ENCODE peak calls at places on chromosomes 7 and 10, in seven cellular contexts. S is Peyer's patch, Y is epithelial cell of esophagus, V is AG04450, K is IMR-90, L is HAP-1, B is bronchial epithelial cell. T is an unnamed sample.

GRCh38 chr10:112375721-112376577 is 2.0 kb downstream of the ACSL5 start:
- DNase-seq in S (peak; percentile 78), Y (peak; percentile 18), V (no peak), K (peak; percentile 49), L (no peak), B (no peak), T (no peak)

GRCh38 chr10:127441350-127442219 is 107.5 kb upstream of the NPS start:
- DNase-seq in S (no peak), Y (no peak), V (no peak), K (no peak), L (no peak), B (no peak), T (no peak)

GRCh38 chr10:132408367-132408781 is 11.4 kb downstream of the PWWP2B start:
- DNase-seq in S (peak; percentile 69), Y (peak; percentile 43), V (no peak), K (no peak), L (no peak), B (no peak), T (no peak)

GRCh38 chr7:140058517-140058916 is 4.2 kb downstream of the PARP12 start:
- DNase-seq in S (no peak), Y (no peak), V (no peak), K (no peak), L (no peak), B (no peak), T (no peak)

GRCh38 chr10:94123253-94123995 is 129.7 kb downstream of the PLCE1 start:
- DNase-seq in S (no peak), Y (peak; percentile 84), V (peak; percentile 83), K (peak; percentile 93), L (no peak), B (peak; percentile 86), T (no peak)

GRCh38 chr7:113828581-113828980 is 90.2 kb downstream of the PPP1R3A start:
- DNase-seq in S (no peak), Y (no peak), V (no peak), K (no peak), L (no peak), B (no peak), T (no peak)

GRCh38 chr10:111968624-111969023 is 214.9 kb downstream of the GPAM start:
- DNase-seq in S (no peak), Y (no peak), V (no peak), K (no peak), L (no peak), B (no peak), T (no peak)

GRCh38 chr7:2537981-2538851 is 17.1 kb downstream of the BRAT1 start:
- DNase-seq in S (peak; percentile 46), Y (no peak), V (no peak), K (no peak), L (no peak), B (no peak), T (no peak)

GRCh38 chr10:43304687-43305333 is 37.9 kb upstream of the RASGEF1A start:
- DNase-seq in S (peak; percentile 88), Y (peak; percentile 36), V (no peak), K (peak; percentile 8), L (peak; percentile 79), B (peak; percentile 13), T (no peak)

GRCh38 chr10:92575961-92576360 is 2.1 kb upstream of the IDE start:
- DNase-seq in S (no peak), Y (peak; percentile 87), V (no peak), K (peak; percentile 53), L (no peak), B (peak; percentile 88), T (no peak)

GRCh38 chr10:29068302-29068701 is 220.6 kb upstream of the LYZL1 start:
- DNase-seq in S (no peak), Y (no peak), V (no peak), K (no peak), L (peak; percentile 18), B (no peak), T (no peak)

GRCh38 chr10:356452-356851 is 221.2 kb downstream of the ZMYND11 start:
- DNase-seq in S (no peak), Y (no peak), V (no peak), K (no peak), L (no peak), B (no peak), T (no peak)

GRCh38 chr10:87038786-87039185 is 18.7 kb downstream of the FAM25A start:
- DNase-seq in S (peak; percentile 78), Y (peak; percentile 86), V (no peak), K (no peak), L (no peak), B (peak; percentile 74), T (no peak)

GRCh38 chr10:30963994-30964930 is 67.4 kb downstream of the ZNF438 start:
- DNase-seq in S (no peak), Y (no peak), V (no peak), K (no peak), L (no peak), B (no peak), T (no peak)

GRCh38 chr7:30859940-30860623 is 51.6 kb upstream of the AQP1 start:
- DNase-seq in S (no peak), Y (no peak), V (no peak), K (no peak), L (no peak), B (no peak), T (no peak)

GRCh38 chr7:29038463-29038862 is 80.3 kb upstream of the TRIL start:
- DNase-seq in S (no peak), Y (peak; percentile 7), V (no peak), K (no peak), L (no peak), B (no peak), T (no peak)

GRCh38 chr10:86795353-86795752 is 38.9 kb downstream of the BMPR1A start:
- DNase-seq in S (no peak), Y (peak; percentile 53), V (peak; percentile 51), K (peak; percentile 89), L (peak; percentile 47), B (peak; percentile 54), T (peak; percentile 57)

GRCh38 chr7:69934475-69934903 is 336.2 kb downstream of the AUTS2 start:
- DNase-seq in S (no peak), Y (no peak), V (no peak), K (no peak), L (peak; percentile 54), B (no peak), T (no peak)

GRCh38 chr10:12194752-12195271 is 879 bp downstream of the NUDT5 start:
- DNase-seq in S (peak; percentile 63), Y (peak; percentile 44), V (no peak), K (peak; percentile 31), L (peak; percentile 46), B (peak; percentile 23), T (no peak)

GRCh38 chr10:48523212-48523819 is 81.6 kb downstream of the ARHGAP22 start:
- DNase-seq in S (peak; percentile 38), Y (peak; percentile 42), V (peak; percentile 89), K (peak; percentile 98), L (no peak), B (peak; percentile 18), T (no peak)

DNA sequence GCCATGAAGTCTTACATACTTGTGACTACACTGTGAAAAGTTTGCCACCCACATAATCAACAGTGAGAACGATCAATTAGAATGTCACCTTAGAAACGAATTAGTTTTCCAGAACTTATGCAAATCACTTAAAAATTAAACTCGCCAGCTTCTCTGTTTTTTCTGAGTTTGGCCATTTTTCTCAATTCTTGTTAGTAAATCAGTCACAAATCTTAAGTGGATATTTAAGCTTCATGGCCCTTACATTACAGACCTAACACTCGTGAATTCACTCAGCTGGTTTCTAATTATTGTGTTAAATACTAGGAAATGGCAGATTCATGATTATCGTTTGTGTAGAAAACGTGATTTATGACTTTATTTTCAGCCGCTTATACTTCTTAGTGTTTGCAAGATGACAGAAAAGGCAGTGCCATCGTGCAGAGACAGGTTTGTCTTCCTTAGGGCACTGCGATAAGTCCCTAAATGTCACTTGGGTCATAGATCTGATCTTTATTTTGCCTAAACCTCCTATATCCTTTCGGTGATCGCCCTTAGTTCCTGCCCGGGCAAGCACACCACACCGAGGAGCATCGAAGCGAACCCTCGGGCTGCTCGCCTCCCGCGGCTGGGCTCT is 605 bp upstream of the CELF2 start:
- DNase-seq in S (no peak), Y (peak; percentile 39), V (no peak), K (no peak), L (no peak), B (peak; percentile 18), T (no peak)
- H3K4me3 ChIP-seq in S (peak overlapping the region; percentile 85), Y (peak overlapping the region; percentile 40), V (peak overlapping the region; percentile 57), K (peak overlapping the region; percentile 87), L (peak overlapping the region; percentile 37), B (peak overlapping the region; percentile 60), T (no peak overlapping the region)

DNA sequence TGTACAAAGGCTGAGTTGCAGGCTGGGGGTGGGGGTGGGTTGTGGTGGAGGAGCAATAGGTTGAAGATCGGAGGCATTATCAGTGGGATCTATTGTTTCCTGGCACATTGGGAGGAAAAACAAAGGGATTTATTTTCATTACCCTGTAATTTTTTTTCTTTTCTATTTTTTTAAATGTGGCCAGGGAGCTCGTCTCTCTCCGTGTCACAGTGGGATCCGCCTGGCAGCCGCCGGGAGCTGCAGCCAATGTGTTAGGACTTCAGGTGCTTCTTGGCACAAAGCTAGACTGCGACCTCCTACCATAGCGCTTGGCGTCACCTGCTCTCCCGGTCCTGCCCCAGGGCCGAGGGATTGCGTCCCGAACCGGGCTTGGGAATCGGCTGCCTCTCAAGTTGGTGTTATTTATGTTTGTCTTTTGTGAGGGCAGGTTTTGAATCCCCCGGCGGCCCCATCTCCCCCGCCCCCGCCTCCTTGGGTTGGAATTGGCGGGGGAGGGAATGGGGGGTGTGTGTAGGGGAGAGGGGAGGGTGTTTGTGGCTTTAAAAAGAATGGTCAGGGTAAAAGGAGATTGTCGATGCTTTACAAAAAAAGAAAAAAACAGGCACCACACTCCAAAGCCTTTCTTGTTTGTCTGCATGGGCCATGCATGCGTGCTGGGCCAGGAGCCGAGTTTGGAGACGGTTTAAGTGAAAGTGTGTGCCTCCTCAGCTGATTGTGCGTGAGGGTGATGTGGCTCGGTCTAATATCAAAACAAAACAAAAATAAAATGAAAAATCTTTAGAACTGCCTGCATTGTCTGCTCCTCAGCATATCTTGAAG is 1.0 kb downstream of the PPP1R9A start:
- DNase-seq in S (peak; percentile 49), Y (no peak), V (no peak), K (no peak), L (peak; percentile 86), B (no peak), T (no peak)
- H3K4me3 ChIP-seq in S (peak overlapping the region; percentile 61), Y (peak overlapping the region; percentile 27), V (peak overlapping the region; percentile 37), K (peak overlapping the region; percentile 16), L (peak overlapping the region; percentile 43), B (peak overlapping the region; percentile 35), T (peak overlapping the region; percentile 93)

DNA sequence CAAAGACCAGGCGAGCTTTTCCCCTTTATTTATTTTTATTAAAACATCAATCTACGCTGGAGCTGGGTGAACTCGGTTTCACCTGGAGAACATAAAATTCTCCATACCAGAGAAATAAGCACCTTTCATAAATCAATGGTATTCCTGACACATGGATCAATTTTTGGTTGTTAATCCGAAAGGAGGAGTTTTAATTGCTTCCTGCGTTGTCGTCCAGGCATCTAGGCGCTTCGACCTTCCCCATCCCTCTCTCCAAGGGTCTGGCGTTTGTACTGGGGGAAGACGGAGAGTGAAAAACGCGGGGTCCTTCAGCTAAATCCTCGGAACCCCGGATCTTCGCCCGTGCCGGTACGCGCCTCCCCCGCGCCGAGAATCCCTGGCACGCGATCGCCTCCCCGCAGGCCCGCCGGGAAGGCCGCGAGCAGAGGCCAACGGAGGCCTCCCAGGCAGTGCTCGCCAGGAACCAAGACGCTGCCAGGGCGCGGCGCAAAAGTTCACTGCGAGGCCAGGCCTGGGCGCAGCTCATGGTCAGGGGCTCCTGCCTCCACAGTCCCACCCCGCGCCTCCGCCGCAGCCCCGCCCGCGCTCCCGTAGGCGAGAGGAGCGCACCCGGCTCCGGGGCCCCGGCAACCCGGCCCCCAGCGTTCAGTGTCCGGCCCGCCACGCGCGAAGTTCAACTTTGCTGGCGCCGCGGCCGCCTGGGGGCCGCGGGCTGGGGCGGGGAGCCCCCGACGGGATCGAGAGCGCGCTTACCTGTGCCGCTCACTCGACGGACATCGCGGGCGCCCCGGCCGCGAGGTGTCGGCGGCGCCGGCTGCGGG is 8.3 kb upstream of the EBF3 start:
- DNase-seq in S (no peak), Y (no peak), V (no peak), K (no peak), L (no peak), B (no peak), T (no peak)
- H3K4me3 ChIP-seq in S (no peak overlapping the region), Y (no peak overlapping the region), V (no peak overlapping the region), K (no peak overlapping the region), L (no peak overlapping the region), B (no peak overlapping the region), T (peak overlapping the region; percentile 38)

GRCh38 chr10:27815261-27815660 is 69.6 kb upstream of the MKX start:
- DNase-seq in S (no peak), Y (no peak), V (no peak), K (no peak), L (no peak), B (no peak), T (no peak)
- H3K4me3 ChIP-seq in S (no peak overlapping the region), Y (no peak overlapping the region), V (no peak overlapping the region), K (no peak overlapping the region), L (no peak overlapping the region), B (no peak overlapping the region), T (no peak overlapping the region)

T was measured in SK-N-MC.